ENCODE peak calls at places on chromosomes 4 and X, in ten cellular contexts. F is uterus, M is upper lobe of right lung, N is mammary epithelial cell, Z is foreskin fibroblast, K is choroid plexus epithelial cell, Q is HepG2, T is prostate gland, V is endothelial cell, G is progenitor cell of endocrine pancreas. J is an unnamed sample.

GRCh38 chr4:55887594-55887993 is 34.1 kb downstream of the EXOC1 start:
- DNase-seq in F (no peak), M (no peak), N (no peak), Z (no peak), K (no peak), Q (no peak), T (no peak), V (no peak), G (no peak), J (no peak)

GRCh38 chr4:93529692-93530091 is 298.9 kb upstream of the ATOH1 start:
- DNase-seq in F (no peak), M (no peak), N (no peak), Z (no peak), K (no peak), Q (no peak), T (no peak), V (no peak), G (no peak), J (no peak)

GRCh38 chr4:128517739-128518510 is 230.3 kb upstream of the PGRMC2 start:
- DNase-seq in F (peak; percentile 68), M (no peak), N (peak; percentile 83), Z (peak; percentile 98), K (peak; percentile 99), Q (peak; percentile 68), T (no peak), V (no peak), G (no peak), J (no peak)

GRCh38 chrX:38028300-38028699 is 21.9 kb downstream of the SYTL5 start:
- DNase-seq in F (no peak), M (no peak), N (no peak), Z (no peak), K (no peak), Q (no peak), T (no peak), V (no peak), G (no peak), J (no peak)

GRCh38 chrX:47191331-47191730 is 2.3 kb upstream of the UBA1 start:
- DNase-seq in F (no peak), M (no peak), N (peak; percentile 66), Z (no peak), K (peak; percentile 7), Q (no peak), T (no peak), V (peak; percentile 6), G (no peak), J (no peak)

GRCh38 chrX:50913520-50913919 is 3.0 kb downstream of the BMP15 start:
- DNase-seq in F (no peak), M (no peak), N (no peak), Z (no peak), K (no peak), Q (no peak), T (no peak), V (no peak), G (no peak), J (no peak)

GRCh38 chr4:68257719-68258118 is 12.2 kb upstream of the TMPRSS11B start:
- DNase-seq in F (no peak), M (no peak), N (no peak), Z (no peak), K (no peak), Q (no peak), T (no peak), V (no peak), G (no peak), J (no peak)

GRCh38 chrX:150990910-150991309 is 7.8 kb downstream of the HMGB3 start:
- DNase-seq in F (no peak), M (no peak), N (no peak), Z (no peak), K (no peak), Q (no peak), T (no peak), V (no peak), G (no peak), J (no peak)

GRCh38 chr4:185566425-185566824 is 31.1 kb upstream of the PDLIM3 start:
- DNase-seq in F (peak; percentile 37), M (no peak), N (no peak), Z (no peak), K (peak; percentile 5), Q (no peak), T (no peak), V (no peak), G (no peak), J (no peak)

GRCh38 chr4:141530627-141531026 is 105.8 kb upstream of the IL15 start:
- DNase-seq in F (no peak), M (no peak), N (no peak), Z (no peak), K (no peak), Q (no peak), T (no peak), V (no peak), G (no peak), J (no peak)

DNA sequence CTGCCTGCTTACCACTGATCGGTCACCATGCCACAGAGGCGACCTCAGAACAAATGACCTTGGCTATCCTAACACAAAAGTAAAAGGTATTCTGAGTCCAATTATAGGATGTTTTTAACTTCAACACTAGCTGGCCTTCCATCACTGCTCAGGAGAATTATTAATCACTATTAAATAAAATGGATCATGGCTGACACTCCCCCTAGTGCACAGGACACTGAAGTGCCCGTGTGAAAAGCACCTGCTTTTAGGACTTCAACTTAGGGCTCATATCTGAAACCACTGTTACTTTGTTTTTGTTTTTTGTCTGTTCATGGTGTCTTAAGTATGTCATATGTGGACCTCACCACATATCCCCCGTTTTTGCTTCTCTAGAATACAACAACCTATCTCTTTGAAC is 33.9 kb downstream of the STX18 start:
- DNase-seq in F (no peak), M (no peak), N (no peak), Z (no peak), K (peak; percentile 61), Q (peak; percentile 2), T (no peak), V (no peak), G (no peak), J (no peak)
- TF ChIP-seq CTCF in F (peak; percentile 24), M (no peak), N (peak; percentile 51), Z (peak; percentile 46), K (peak; percentile 84), Q (peak; percentile 23), T (no peak), V (peak; percentile 71), G (peak; percentile 63), J (peak; percentile 39)

GRCh38 chr4:89337678-89338077 is 30.1 kb upstream of the GPRIN3 start:
- DNase-seq in F (no peak), M (no peak), N (no peak), Z (no peak), K (no peak), Q (no peak), T (no peak), V (no peak), G (no peak), J (no peak)

GRCh38 chr4:89334830-89335229 is 27.2 kb upstream of the GPRIN3 start:
- DNase-seq in F (no peak), M (no peak), N (no peak), Z (no peak), K (no peak), Q (no peak), T (no peak), V (no peak), G (no peak), J (no peak)

GRCh38 chr4:89334311-89334710 is 26.7 kb upstream of the GPRIN3 start:
- DNase-seq in F (no peak), M (no peak), N (no peak), Z (no peak), K (no peak), Q (no peak), T (no peak), V (no peak), G (no peak), J (no peak)

GRCh38 chr4:89336818-89337395 is 29.3 kb upstream of the GPRIN3 start:
- DNase-seq in F (no peak), M (no peak), N (no peak), Z (no peak), K (no peak), Q (no peak), T (no peak), V (no peak), G (no peak), J (no peak)

DNA sequence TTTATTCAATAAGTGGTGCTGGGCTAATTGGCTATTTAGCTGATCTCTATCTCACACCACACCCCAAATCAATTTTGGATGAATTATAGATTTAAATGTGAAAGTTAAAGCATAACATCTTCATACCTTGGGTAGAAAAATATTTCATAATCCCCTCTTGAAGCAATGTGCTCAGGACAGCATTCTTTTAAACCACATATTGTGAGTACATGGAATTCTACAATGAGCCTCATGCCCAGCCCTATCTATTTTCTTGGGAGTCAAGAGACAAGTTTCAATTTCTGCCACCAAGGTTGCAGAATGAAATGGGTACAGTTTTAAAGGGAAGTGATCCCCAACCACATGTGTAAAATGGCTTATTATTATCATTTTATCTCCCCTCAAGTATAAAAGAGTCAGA is 30.6 kb upstream of the GPRIN3 start:
- DNase-seq in F (no peak), M (no peak), N (no peak), Z (no peak), K (peak; percentile 37), Q (no peak), T (no peak), V (no peak), G (no peak), J (no peak)
- TF ChIP-seq CTCF in F (no peak), M (no peak), N (no peak), Z (no peak), K (no peak), Q (no peak), T (no peak), V (no peak), G (no peak), J (no peak)

GRCh38 chr4:118738999-118739690 is 54.0 kb downstream of the METTL14 start:
- DNase-seq in F (no peak), M (no peak), N (no peak), Z (no peak), K (no peak), Q (no peak), T (no peak), V (no peak), G (no peak), J (no peak)

GRCh38 chr4:118742050-118742449 is 56.9 kb downstream of the METTL14 start:
- DNase-seq in F (no peak), M (no peak), N (no peak), Z (no peak), K (peak; percentile 61), Q (no peak), T (no peak), V (no peak), G (no peak), J (no peak)

GRCh38 chr4:118741456-118741855 is 56.3 kb downstream of the METTL14 start:
- DNase-seq in F (no peak), M (no peak), N (no peak), Z (no peak), K (peak; percentile 85), Q (no peak), T (no peak), V (no peak), G (no peak), J (no peak)

GRCh38 chr4:118738090-118738489 is 52.9 kb downstream of the METTL14 start:
- DNase-seq in F (no peak), M (no peak), N (no peak), Z (no peak), K (no peak), Q (no peak), T (no peak), V (no peak), G (no peak), J (no peak)

GRCh38 chr4:118740869-118741268 is 55.7 kb downstream of the METTL14 start:
- DNase-seq in F (no peak), M (no peak), N (no peak), Z (no peak), K (peak; percentile 49), Q (no peak), T (no peak), V (no peak), G (no peak), J (no peak)
- TF ChIP-seq CTCF in F (peak; percentile 58), M (peak; percentile 53), N (peak; percentile 23), Z (no peak), K (peak; percentile 19), Q (peak; percentile 8), T (no peak), V (peak; percentile 77), G (peak; percentile 64), J (peak; percentile 44)

GRCh38 chr4:78606530-78607095 is 55.0 kb downstream of the ANXA3 start:
- DNase-seq in F (no peak), M (no peak), N (no peak), Z (no peak), K (no peak), Q (no peak), T (no peak), V (no peak), G (no peak), J (no peak)
- TF ChIP-seq CTCF in F (no peak), M (no peak), N (no peak), Z (no peak), K (no peak), Q (no peak), T (no peak), V (no peak), G (no peak), J (no peak)